ENCODE peak calls at places on chromosomes 3 and 15, in four cellular contexts. W is heart right ventricle, X is stomach, U is colonic mucosa. P is an unnamed sample. For H3K4me1, the result is how much of the 10 kb centered on the place peaks cover.

GRCh38 chr3:45223889-45224730 is 2.0 kb downstream of the TMEM158 start:
- DNase-seq in X (no peak), U (no peak), W (no peak), P (no peak)

GRCh38 chr3:126112531-126113237 is 28.8 kb upstream of the SLC41A3 start:
- DNase-seq in W (no peak), X (peak), U (no peak), P (no peak)

GRCh38 chr3:111335512-111335911 is 206.5 kb upstream of the CD96 start:
- DNase-seq in U (no peak), X (no peak), W (no peak), P (no peak)

GRCh38 chr15:71883447-71883846 is 73.1 kb downstream of the NR2E3 start:
- DNase-seq in W (no peak), X (no peak), U (no peak), P (no peak)

GRCh38 chr3:48848816-48849515 is 1.3 kb upstream of the PRKAR2A start:
- DNase-seq in W (no peak), X (no peak), U (no peak), P (no peak)

GRCh38 chr3:67384790-67385397 is 269.5 kb downstream of the SUCLG2 start:
- DNase-seq in X (peak), U (peak), W (peak), P (peak)

GRCh38 chr3:8524249-8524648 is 22.6 kb downstream of the LMCD1 start:
- DNase-seq in U (no peak), X (no peak), W (no peak), P (no peak)

GRCh38 chr3:18302517-18302916 is 122.6 kb downstream of the SATB1 start:
- DNase-seq in W (no peak), U (no peak), X (no peak), P (no peak)

GRCh38 chr3:163490119-163490518 is 1588.2 kb downstream of the SI start:
- DNase-seq in W (no peak), X (peak), U (peak), P (no peak)

GRCh38 chr3:190644035-190644434 is 130.2 kb downstream of the IL1RAP start:
- DNase-seq in W (no peak), X (no peak), U (no peak), P (no peak)

DNA sequence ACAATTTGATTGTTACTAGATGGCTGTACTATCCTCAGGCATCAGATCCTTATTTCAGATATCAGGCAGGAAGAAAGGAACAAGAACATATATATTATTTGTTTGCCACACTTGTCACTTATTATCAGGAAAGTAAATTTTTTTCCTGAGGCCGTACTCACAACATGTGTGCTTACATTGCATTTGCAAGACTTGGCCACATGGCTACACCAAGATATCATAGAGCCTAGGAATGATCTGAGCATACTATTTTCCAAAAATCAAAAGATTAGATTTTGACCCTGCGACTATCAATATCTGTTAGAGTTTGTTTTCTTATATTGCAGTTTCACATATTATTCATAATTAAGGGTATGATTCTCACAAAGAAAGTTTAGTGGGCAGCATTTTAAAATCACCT is 426.2 kb upstream of the BCHE start:
- DNase-seq in U (no peak), W (no peak), X (no peak), P (no peak)
- TF ChIP-seq CTCF in U (no peak), W (no peak), X (no peak), P (no peak)

GRCh38 chr3:12965999-12966846 is 107.0 kb downstream of the IQSEC1 start:
- DNase-seq in X (no peak), W (no peak), U (no peak), P (no peak)
- H3K4me3 ChIP-seq in X (peak), W (peak), U (peak), P (no peak)

GRCh38 chr3:12182687-12183441 is 24.2 kb upstream of the TIMP4 start:
- DNase-seq in X (no peak), U (no peak), W (no peak), P (no peak)
- H3K4me1 ChIP-seq in X (under half), U (under half), W (under half), P (under half)

GRCh38 chr3:97232635-97233034 is 418.2 kb downstream of the EPHA6 start:
- DNase-seq in X (peak), W (no peak), U (no peak), P (peak)

GRCh38 chr3:97230486-97230885 is 416.1 kb downstream of the EPHA6 start:
- DNase-seq in X (no peak), U (no peak), W (no peak), P (no peak)

GRCh38 chr3:97235611-97236315 is 421.4 kb downstream of the EPHA6 start:
- DNase-seq in U (no peak), X (no peak), W (no peak), P (no peak)

DNA sequence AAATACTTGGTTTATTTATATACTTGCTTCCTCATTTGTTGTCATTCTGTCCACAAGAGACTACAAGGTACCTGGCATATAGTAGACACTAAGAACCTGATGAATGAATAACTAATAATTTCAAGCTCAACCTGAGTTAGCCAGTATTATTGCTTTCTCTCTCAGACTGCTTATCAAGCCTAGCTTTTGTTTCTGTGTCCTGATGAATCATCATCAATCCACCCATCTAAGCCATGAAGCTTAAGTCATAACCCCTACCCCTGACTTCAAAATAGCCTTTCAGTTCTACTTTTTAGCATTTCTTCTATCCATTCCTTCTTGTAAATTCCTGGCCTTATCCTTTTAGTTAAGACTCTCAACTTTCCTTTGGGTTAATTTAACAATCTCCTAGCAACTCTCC is 420.8 kb downstream of the EPHA6 start:
- DNase-seq in U (no peak), W (no peak), X (no peak), P (no peak)
- TF ChIP-seq CTCF in U (no peak), W (no peak), X (no peak), P (no peak)

DNA sequence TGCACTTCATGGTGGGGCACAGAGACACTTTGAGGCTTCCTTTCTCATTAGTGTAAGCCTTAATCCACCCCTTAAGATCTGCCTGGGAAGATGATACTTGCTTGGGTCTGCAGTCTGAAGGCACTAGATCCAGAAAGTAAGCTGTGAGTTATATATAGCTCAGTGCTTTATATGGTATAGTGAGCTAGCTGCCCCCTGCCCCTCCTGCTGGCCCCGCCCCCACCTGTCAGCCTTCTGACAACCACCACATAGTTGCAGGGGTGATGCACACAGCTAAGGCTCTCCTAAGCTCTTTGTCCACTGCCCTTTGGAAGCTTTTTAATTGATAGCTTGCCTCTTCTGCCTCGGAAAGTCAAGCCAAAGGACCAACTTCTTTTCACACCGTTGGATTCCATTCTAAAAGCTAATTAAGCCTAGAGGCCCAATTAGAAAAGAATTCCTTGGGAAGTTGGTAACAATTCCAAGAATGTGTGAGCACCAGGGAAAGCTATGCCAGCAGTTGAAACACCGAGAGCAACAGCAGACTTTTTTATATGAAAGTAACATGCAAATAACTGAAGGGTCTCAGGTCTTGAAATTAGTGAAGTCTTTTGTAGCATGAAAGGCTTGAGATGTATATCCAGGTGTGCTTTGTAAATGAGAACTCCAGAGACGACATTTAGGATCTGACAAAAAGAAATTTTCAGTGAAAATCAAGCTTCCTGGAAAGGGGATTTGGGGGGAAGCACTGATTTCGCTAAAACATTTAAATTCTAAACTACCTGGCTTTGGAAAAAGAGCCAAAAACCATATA is 2.3 kb downstream of the TPM1 start:
- DNase-seq in W (peak), U (peak), X (no peak), P (no peak)
- H3K4me3 ChIP-seq in W (peak), U (peak), X (peak), P (peak)